ENCODE peak calls at places on chromosomes 6 and 20, in nine cellular contexts. N, R, I, H, C, M, E, W and S are unnamed samples.
A peak's percentile ranks its signal among the peaks of the same experiment; 100 is the strongest.

GRCh38 chr6:5506149-5506548 is 244.8 kb downstream of the FARS2 start:
- DNase-seq in N (no peak), R (no peak), I (no peak), H (no peak), C (no peak), M (no peak), E (no peak), W (no peak), S (no peak)

GRCh38 chr6:22825210-22825609 is 255.8 kb downstream of the HDGFL1 start:
- DNase-seq in N (no peak), R (no peak), I (no peak), H (no peak), C (no peak), M (peak; percentile 73), E (no peak), W (no peak), S (no peak)

GRCh38 chr20:58239216-58239615 is 10.8 kb upstream of the ANKRD60 start:
- DNase-seq in N (no peak), R (no peak), I (no peak), H (no peak), C (no peak), M (no peak), E (no peak), W (no peak), S (no peak)

GRCh38 chr20:58980711-58981563 is at the start of gene NELFCD:
- DNase-seq in N (peak; percentile 91), R (peak; percentile 94), I (peak; percentile 91), H (peak; percentile 85), C (peak; percentile 92), M (peak; percentile 92), E (peak; percentile 93), W (peak; percentile 100), S (peak; percentile 94)

GRCh38 chr6:52305948-52306767 is 21.6 kb upstream of the MCM3 start:
- DNase-seq in N (no peak), R (no peak), I (no peak), H (no peak), C (no peak), M (no peak), E (no peak), W (no peak), S (peak; percentile 23)

GRCh38 chr6:17714879-17715860 is 8.4 kb upstream of the NUP153 start:
- DNase-seq in N (peak; percentile 63), R (no peak), I (no peak), H (no peak), C (peak; percentile 56), M (peak; percentile 88), E (peak; percentile 47), W (peak; percentile 88), S (no peak)

GRCh38 chr6:107707346-107708270 is 116.5 kb downstream of the SCML4 start:
- DNase-seq in N (no peak), R (no peak), I (no peak), H (no peak), C (no peak), M (no peak), E (no peak), W (no peak), S (no peak)

GRCh38 chr20:23150304-23151007 is 64.3 kb upstream of the CD93 start:
- DNase-seq in N (no peak), R (peak; percentile 75), I (peak; percentile 70), H (no peak), C (no peak), M (no peak), E (no peak), W (no peak), S (no peak)

GRCh38 chr6:159959165-159959975 is 9.5 kb upstream of the IGF2R start:
- DNase-seq in N (no peak), R (no peak), I (no peak), H (no peak), C (no peak), M (no peak), E (no peak), W (no peak), S (no peak)

GRCh38 chr6:41625442-41625841 is 12.8 kb upstream of the MDFI start:
- DNase-seq in N (no peak), R (no peak), I (peak; percentile 43), H (no peak), C (peak; percentile 30), M (no peak), E (peak; percentile 45), W (peak; percentile 77), S (no peak)

GRCh38 chr6:24330137-24330732 is 27.6 kb downstream of the DCDC2 start:
- DNase-seq in N (peak; percentile 29), R (no peak), I (no peak), H (no peak), C (no peak), M (peak; percentile 31), E (no peak), W (no peak), S (no peak)

GRCh38 chr20:17499041-17499440 is 32.1 kb downstream of the BFSP1 start:
- DNase-seq in N (peak; percentile 13), R (no peak), I (no peak), H (no peak), C (no peak), M (no peak), E (peak; percentile 50), W (peak; percentile 24), S (no peak)

GRCh38 chr6:36586606-36587005 is 7.6 kb upstream of the SRSF3 start:
- DNase-seq in N (no peak), R (no peak), I (peak; percentile 23), H (no peak), C (no peak), M (no peak), E (no peak), W (no peak), S (no peak)

GRCh38 chr6:36592221-36592655 is 1.9 kb upstream of the SRSF3 start:
- DNase-seq in N (no peak), R (no peak), I (peak; percentile 38), H (no peak), C (no peak), M (no peak), E (no peak), W (no peak), S (no peak)

GRCh38 chr6:36594816-36595167 is 630 bp downstream of the SRSF3 start:
- DNase-seq in N (no peak), R (no peak), I (peak; percentile 24), H (no peak), C (no peak), M (peak; percentile 33), E (no peak), W (no peak), S (peak; percentile 33)

GRCh38 chr6:36594029-36594815 is at the start of gene SRSF3:
- DNase-seq in N (peak; percentile 99), R (peak; percentile 98), I (peak; percentile 98), H (peak; percentile 97), C (peak; percentile 98), M (peak; percentile 98), E (peak; percentile 95), W (peak; percentile 96), S (peak; percentile 95)

DNA sequence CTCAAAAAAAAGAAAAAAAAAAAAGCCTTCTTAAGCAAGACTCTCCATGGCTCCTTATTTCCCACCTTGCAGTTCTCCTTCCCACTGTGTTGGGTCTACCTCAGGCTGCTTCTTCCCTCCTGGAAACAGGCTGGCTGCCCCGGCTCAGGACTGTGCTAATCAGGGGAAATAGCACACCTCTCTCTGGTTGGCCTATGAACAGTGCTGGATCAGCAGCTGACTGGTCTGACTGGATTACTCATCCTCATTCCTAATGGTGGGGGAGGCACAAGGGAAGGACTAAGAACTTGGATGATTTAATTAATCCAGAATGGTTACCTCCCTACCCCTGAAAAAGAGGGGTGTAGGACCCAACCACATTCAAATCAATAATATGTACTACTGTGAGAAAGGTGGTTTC is 3.9 kb upstream of the SRSF3 start:
- DNase-seq in N (peak; percentile 83), R (no peak), I (peak; percentile 40), H (no peak), C (no peak), M (no peak), E (peak; percentile 53), W (peak; percentile 83), S (no peak)
- H3K27ac ChIP-seq in N (no peak overlapping the region), R (no peak overlapping the region), I (no peak overlapping the region), H (no peak overlapping the region), C (no peak overlapping the region), M (no peak overlapping the region), E (no peak overlapping the region), W (peak overlapping the region; percentile 45), S (no peak overlapping the region)

DNA sequence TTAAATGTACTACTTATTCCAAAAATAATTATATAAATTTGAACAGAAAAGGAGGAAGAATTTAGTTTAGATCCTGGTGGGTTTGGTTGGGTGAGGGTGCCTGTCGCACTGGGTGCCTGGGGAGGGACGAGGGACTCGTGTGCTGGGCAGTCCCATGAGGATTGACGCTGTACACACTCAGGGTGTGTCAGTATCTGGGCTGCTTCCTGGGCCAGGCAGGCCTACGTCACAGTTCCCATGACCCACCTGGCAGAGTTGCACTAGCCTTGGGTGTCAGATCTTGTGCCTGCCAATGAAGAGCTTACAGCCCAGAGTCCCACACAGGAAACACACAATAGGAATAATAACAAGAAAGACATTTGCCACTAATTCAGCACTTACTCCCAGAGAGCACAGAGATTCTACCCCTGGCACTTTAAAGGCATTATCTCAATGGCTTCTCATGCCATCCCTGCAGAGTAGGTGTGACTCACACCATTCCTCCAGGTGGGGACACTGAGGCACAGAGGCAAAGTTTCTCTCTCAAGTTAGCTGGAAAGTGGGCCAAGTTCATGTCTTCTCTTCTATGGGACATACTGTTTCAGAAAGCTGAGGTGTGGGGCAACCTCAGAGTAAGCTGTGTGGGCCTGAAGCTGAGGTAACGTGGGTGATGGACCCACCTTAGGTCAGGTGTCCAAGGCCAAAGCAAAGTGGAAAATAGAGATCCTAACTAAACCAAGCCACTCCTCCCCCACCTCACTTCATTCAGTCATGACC is 1.3 kb upstream of the SDCBP2 start:
- DNase-seq in N (no peak), R (peak; percentile 93), I (peak; percentile 78), H (peak; percentile 70), C (no peak), M (no peak), E (peak; percentile 35), W (peak; percentile 44), S (no peak)
- H3K27ac ChIP-seq in N (no peak overlapping the region), R (peak overlapping the region; percentile 93), I (no peak overlapping the region), H (peak overlapping the region; percentile 34), C (no peak overlapping the region), M (no peak overlapping the region), E (peak overlapping the region; percentile 79), W (peak overlapping the region; percentile 60), S (peak overlapping the region; percentile 74)

DNA sequence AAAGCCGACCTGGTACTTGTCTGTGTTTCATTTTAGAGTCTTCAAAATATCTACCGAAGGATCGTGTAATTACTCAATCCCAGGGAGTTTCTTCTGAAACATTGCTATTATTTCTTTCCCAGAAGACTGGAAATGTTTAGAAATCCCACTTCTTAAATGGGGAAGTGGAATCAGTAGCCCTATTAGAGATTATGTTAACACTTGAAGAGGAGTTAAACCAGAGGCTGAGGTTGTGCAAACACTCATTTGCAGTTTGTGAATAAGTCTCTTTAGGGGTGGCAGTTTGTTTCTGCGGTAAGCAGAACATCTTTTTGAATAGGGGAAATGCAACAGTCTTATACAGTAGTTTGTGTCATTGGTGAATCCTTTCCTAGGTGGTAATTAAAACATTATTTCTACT is 21.3 kb downstream of the DSP start:
- DNase-seq in N (no peak), R (no peak), I (no peak), H (no peak), C (no peak), M (no peak), E (no peak), W (no peak), S (no peak)
- H3K27ac ChIP-seq in N (no peak overlapping the region), R (no peak overlapping the region), I (no peak overlapping the region), H (no peak overlapping the region), C (no peak overlapping the region), M (no peak overlapping the region), E (no peak overlapping the region), W (peak overlapping the region; percentile 26), S (no peak overlapping the region)

DNA sequence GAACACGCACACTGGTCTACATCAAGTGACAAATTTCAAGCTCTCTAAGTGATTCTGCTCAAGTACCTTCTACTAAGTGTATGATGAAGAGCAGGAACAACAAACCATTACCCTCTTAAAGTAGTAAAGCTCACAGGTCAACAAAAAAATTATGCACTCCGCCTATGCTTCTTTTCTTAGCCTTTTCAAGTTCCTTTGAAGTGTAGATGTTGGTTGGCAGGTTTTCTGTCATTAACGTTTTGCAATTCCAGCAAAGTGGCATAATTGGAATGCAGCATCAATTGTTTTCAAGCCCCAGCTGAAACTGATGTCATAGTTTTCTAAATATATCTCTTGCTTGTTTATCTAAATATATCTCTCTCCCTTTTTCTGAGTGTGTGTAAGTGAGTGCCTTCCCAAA is 396.9 kb upstream of the EYS start:
- DNase-seq in N (peak; percentile 6), R (no peak), I (no peak), H (no peak), C (no peak), M (no peak), E (no peak), W (no peak), S (no peak)
- H3K27ac ChIP-seq in N (no peak overlapping the region), R (no peak overlapping the region), I (no peak overlapping the region), H (no peak overlapping the region), C (no peak overlapping the region), M (no peak overlapping the region), E (no peak overlapping the region), W (no peak overlapping the region), S (no peak overlapping the region)